ENCODE peak calls at places on chromosomes 12 and 14, in six cellular contexts. Z is stimulated activated naive B cell treated with anti-CD40 and anti-IgM and Interleukin-4, amounts not matched to agents 10 μg/mL and 1 μg/mL and 100 μg/mL, for 72 hours; I is EH; B is transverse colon; J is fibroblast of mammary gland; Y is stimulated activated naive CD4-positive, alpha-beta T cell. A is an unnamed sample.
A peak's percentile ranks its signal among the peaks of the same experiment; 100 is the strongest.

GRCh38 chr14:100846309-100846859 is 20.5 kb downstream of the MEG3 start:
- DNase-seq in Z (no peak), I (no peak), B (no peak), J (peak; percentile 25), Y (no peak), A (no peak)

GRCh38 chr14:20332946-20333782 is at the start of gene CCNB1IP1:
- DNase-seq in Z (peak; percentile 61), I (peak; percentile 95), B (peak; percentile 64), J (peak; percentile 93), Y (peak; percentile 36), A (peak; percentile 65)

GRCh38 chr12:92736605-92737004 is 33.8 kb downstream of the PLEKHG7 start:
- DNase-seq in Z (no peak), I (no peak), B (no peak), J (no peak), Y (no peak), A (no peak)

GRCh38 chr12:32115404-32116104 is 8.9 kb downstream of the BICD1 start:
- DNase-seq in Z (no peak), I (peak; percentile 100), B (peak; percentile 63), J (peak; percentile 99), Y (no peak), A (peak; percentile 77)

GRCh38 chr12:49058366-49059062 is 2.1 kb downstream of the KMT2D start:
- DNase-seq in Z (no peak), I (no peak), B (no peak), J (no peak), Y (no peak), A (no peak)

GRCh38 chr14:99137913-99138571 is 134.0 kb downstream of the BCL11B start:
- DNase-seq in Z (no peak), I (no peak), B (no peak), J (no peak), Y (no peak), A (no peak)

GRCh38 chr14:21244546-21244945 is 24.7 kb downstream of the HNRNPC start:
- DNase-seq in Z (no peak), I (no peak), B (no peak), J (peak; percentile 46), Y (no peak), A (no peak)

GRCh38 chr12:78392918-78393317 is 471.7 kb upstream of the SYT1 start:
- DNase-seq in Z (no peak), I (peak; percentile 18), B (no peak), J (peak; percentile 46), Y (no peak), A (no peak)

GRCh38 chr12:45407188-45407850 is 191.4 kb downstream of the ANO6 start:
- DNase-seq in Z (no peak), I (no peak), B (no peak), J (peak; percentile 37), Y (no peak), A (peak; percentile 59)

GRCh38 chr14:24062216-24062980 is 9.0 kb upstream of the CPNE6 start:
- DNase-seq in Z (no peak), I (no peak), B (no peak), J (no peak), Y (no peak), A (peak; percentile 35)

GRCh38 chr12:51827925-51828818 is 20.3 kb downstream of the FIGNL2 start:
- DNase-seq in Z (peak; percentile 39), I (peak; percentile 15), B (peak; percentile 68), J (peak; percentile 50), Y (no peak), A (no peak)

GRCh38 chr12:27868165-27868564 is 88.1 kb upstream of the MANSC4 start:
- DNase-seq in Z (no peak), I (peak; percentile 96), B (no peak), J (peak; percentile 89), Y (no peak), A (no peak)

GRCh38 chr14:88983755-88984154 is 159.3 kb downstream of the TTC8 start:
- DNase-seq in Z (no peak), I (peak; percentile 91), B (no peak), J (peak; percentile 95), Y (no peak), A (no peak)

GRCh38 chr12:92062539-92063493 is 82.8 kb downstream of the BTG1 start:
- DNase-seq in Z (no peak), I (no peak), B (no peak), J (no peak), Y (no peak), A (no peak)

GRCh38 chr14:89598548-89599186 is 181.6 kb upstream of the FOXN3 start:
- DNase-seq in Z (no peak), I (peak; percentile 30), B (no peak), J (peak; percentile 44), Y (no peak), A (no peak)

GRCh38 chr12:47988073-47989022 is 15.9 kb downstream of the COL2A1 start:
- DNase-seq in Z (no peak), I (peak; percentile 46), B (no peak), J (no peak), Y (no peak), A (no peak)

GRCh38 chr12:88111074-88111652 is 30.7 kb downstream of the CEP290 start:
- DNase-seq in Z (no peak), I (peak; percentile 67), B (no peak), J (peak; percentile 70), Y (no peak), A (no peak)

GRCh38 chr14:81727243-81727642 is 193.6 kb upstream of the SEL1L start:
- DNase-seq in Z (no peak), I (no peak), B (no peak), J (peak; percentile 5), Y (no peak), A (peak; percentile 65)

GRCh38 chr14:20386276-20386855 is 26.9 kb downstream of the TEP1 start:
- DNase-seq in Z (no peak), I (no peak), B (no peak), J (no peak), Y (no peak), A (no peak)

GRCh38 chr14:31006703-31007102 is 18.7 kb upstream of the AP4S1 start:
- DNase-seq in Z (no peak), I (no peak), B (no peak), J (no peak), Y (no peak), A (no peak)

GRCh38 chr14:62269204-62269603 is 507.0 kb downstream of the SNAPC1 start:
- DNase-seq in Z (no peak), I (no peak), B (no peak), J (peak; percentile 45), Y (no peak), A (no peak)

GRCh38 chr12:130126023-130126432 is 36.2 kb upstream of the FZD10 start:
- DNase-seq in Z (no peak), I (no peak), B (no peak), J (peak; percentile 35), Y (no peak), A (peak; percentile 20)

GRCh38 chr12:121033625-121034349 is 5.3 kb downstream of the OASL start:
- DNase-seq in Z (no peak), I (peak; percentile 80), B (no peak), J (peak; percentile 61), Y (no peak), A (no peak)

GRCh38 chr14:73283592-73284379 is 46.5 kb downstream of the PAPLN start:
- DNase-seq in Z (no peak), I (peak; percentile 47), B (no peak), J (peak; percentile 31), Y (no peak), A (no peak)

GRCh38 chr12:121974026-121974985 is 47.4 kb upstream of the BCL7A start:
- DNase-seq in Z (no peak), I (peak; percentile 16), B (no peak), J (no peak), Y (no peak), A (no peak)

GRCh38 chr14:27528328-27528727 is 930.5 kb upstream of the NOVA1 start:
- DNase-seq in Z (no peak), I (no peak), B (no peak), J (peak; percentile 57), Y (no peak), A (no peak)

GRCh38 chr14:61178226-61179060 is 102.7 kb downstream of the TMEM30B start:
- DNase-seq in Z (no peak), I (peak; percentile 99), B (no peak), J (peak; percentile 98), Y (no peak), A (no peak)

GRCh38 chr12:47231456-47231855 is 151.7 kb upstream of the AMIGO2 start:
- DNase-seq in Z (no peak), I (peak; percentile 49), B (no peak), J (no peak), Y (no peak), A (no peak)

GRCh38 chr14:24417832-24418491 is 11.5 kb downstream of the CBLN3 start:
- DNase-seq in Z (no peak), I (no peak), B (peak; percentile 7), J (no peak), Y (no peak), A (no peak)

GRCh38 chr14:59707778-59708635 is 131.4 kb upstream of the CCDC175 start:
- DNase-seq in Z (no peak), I (no peak), B (no peak), J (peak; percentile 8), Y (no peak), A (no peak)

GRCh38 chr12:69254046-69254445 is 14.7 kb downstream of the CPSF6 start:
- DNase-seq in Z (no peak), I (peak; percentile 55), B (no peak), J (peak; percentile 67), Y (no peak), A (no peak)

GRCh38 chr14:39766397-39767000 is 334.3 kb upstream of the FBXO33 start:
- DNase-seq in Z (no peak), I (no peak), B (no peak), J (no peak), Y (no peak), A (no peak)

GRCh38 chr12:124687695-124688301 is 120.4 kb upstream of the NCOR2 start:
- DNase-seq in Z (peak; percentile 23), I (no peak), B (no peak), J (no peak), Y (no peak), A (no peak)